ENCODE peak calls at places on chromosomes 5 and 9, in eight cellular contexts. Y is heart right ventricle; X is cardiac muscle cell; Z is heart left ventricle; I is tibial artery; G is lower lobe of right lung; H is naive thymus-derived CD4-positive, alpha-beta T cell; J is Panc1. K is an unnamed sample.

GRCh38 chr9:27367175-27367798 is 70.3 kb upstream of the EQTN start:
- DNase-seq in J (no peak), Z (no peak), I (no peak), X (no peak), G (no peak), Y (no peak), H (no peak), K (no peak)

GRCh38 chr9:128505414-128505765 is 871 bp downstream of the GLE1 start:
- DNase-seq in I (no peak), Z (no peak), G (no peak), X (peak; percentile 34), Y (no peak), J (no peak), H (no peak), K (no peak)

GRCh38 chr5:7856855-7857254 is 5.9 kb upstream of the CFAP90 start:
- DNase-seq in Z (peak; percentile 8), G (no peak), I (no peak), H (no peak), X (peak; percentile 75), Y (no peak), J (peak; percentile 12), K (no peak)

GRCh38 chr5:95823738-95824609 is 1.4 kb upstream of the GLRX start:
- DNase-seq in I (peak; percentile 80), X (peak; percentile 95), H (peak; percentile 81), Y (peak; percentile 53), J (peak; percentile 82), G (peak; percentile 75), Z (peak; percentile 69), K (no peak)

GRCh38 chr5:52132053-52132452 is 655.7 kb upstream of the ITGA1 start:
- DNase-seq in I (no peak), J (no peak), Z (no peak), H (no peak), Y (no peak), X (no peak), G (no peak), K (no peak)

GRCh38 chr9:136225748-136226679 is 19.6 kb downstream of the QSOX2 start:
- DNase-seq in Y (peak; percentile 44), G (peak; percentile 67), I (peak; percentile 35), H (peak; percentile 54), J (peak; percentile 46), Z (peak; percentile 35), X (peak; percentile 58), K (no peak)

GRCh38 chr5:14810941-14811573 is 60.5 kb downstream of the ANKH start:
- DNase-seq in H (no peak), Y (no peak), X (no peak), J (no peak), I (no peak), G (no peak), Z (no peak), K (no peak)

GRCh38 chr9:121369595-121370265 is at the start of gene STOM:
- DNase-seq in J (no peak), H (no peak), G (peak; percentile 88), X (peak; percentile 94), I (peak; percentile 91), Y (peak; percentile 92), Z (peak; percentile 89), K (peak; percentile 56)

GRCh38 chr9:69590241-69590640 is 81.9 kb downstream of the APBA1 start:
- DNase-seq in J (no peak), Z (no peak), G (no peak), Y (no peak), X (no peak), I (no peak), H (no peak), K (no peak)

GRCh38 chr9:112755675-112756074 is 5.1 kb downstream of the SNX30 start:
- DNase-seq in Y (no peak), I (no peak), Z (peak; percentile 13), H (no peak), J (no peak), G (no peak), X (peak; percentile 41), K (no peak)
- H3K4me3 ChIP-seq in Y (no peak overlapping the region), I (no peak overlapping the region), Z (no peak overlapping the region), H (no peak overlapping the region), J (no peak overlapping the region), G (no peak overlapping the region), X (no peak overlapping the region), K (no peak overlapping the region)

GRCh38 chr5:172897691-172898512 is 61.3 kb upstream of the RPL26L1 start:
- DNase-seq in Z (peak; percentile 38), X (peak; percentile 83), J (no peak), H (no peak), I (no peak), G (no peak), Y (no peak), K (peak; percentile 35)
- H3K36me3 ChIP-seq in Z (peaks cover 11% of the 10 kb centered on the region), X (peaks cover 3% of the 10 kb centered on the region), J (no peaks in the 10 kb centered on the region), H (no peaks in the 10 kb centered on the region), I (peaks cover 5% of the 10 kb centered on the region), G (peaks cover 44% of the 10 kb centered on the region), Y (no peaks in the 10 kb centered on the region), K (no peaks in the 10 kb centered on the region)

DNA sequence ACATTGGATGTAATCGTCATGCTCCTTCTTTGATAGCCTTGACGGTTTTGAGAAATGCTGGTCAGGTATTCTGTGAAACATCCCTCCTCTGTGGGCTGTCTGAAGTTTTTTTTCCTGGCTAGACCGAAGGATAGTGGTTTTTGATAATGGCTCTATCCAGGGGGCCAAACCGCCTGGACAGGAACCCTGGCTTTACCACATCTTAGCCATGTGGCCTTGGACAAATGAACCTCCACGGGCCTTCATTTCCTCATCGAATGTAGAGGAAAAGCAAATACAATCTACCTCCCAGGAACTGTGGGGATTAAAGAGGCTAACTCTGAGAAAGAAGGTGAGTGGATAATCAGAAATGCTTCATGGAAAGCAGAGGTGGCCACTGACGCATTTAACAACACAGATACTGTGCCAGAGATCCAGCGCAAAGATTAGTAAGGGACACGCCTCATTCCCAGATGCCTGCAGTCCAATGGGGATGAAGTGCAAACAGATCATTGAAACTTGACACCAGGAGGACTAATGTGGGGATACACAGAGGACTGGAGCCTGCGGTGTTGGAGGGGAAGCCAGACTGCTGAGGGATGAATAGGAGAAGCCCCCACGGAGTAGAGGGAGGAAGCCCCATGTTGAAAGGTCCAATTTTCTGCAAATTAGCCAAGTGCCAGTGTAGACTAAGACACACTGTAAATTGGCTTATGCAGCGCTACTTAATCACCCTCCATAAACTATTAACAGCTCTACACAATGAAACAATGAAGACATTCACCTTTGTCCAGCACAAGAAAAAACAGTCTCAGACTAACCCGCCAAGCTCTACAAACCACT is 41.6 kb downstream of the MYO10 start:
- DNase-seq in X (peak; percentile 55), J (peak; percentile 79), Y (no peak), Z (no peak), H (no peak), I (no peak), G (no peak), K (no peak)
- H3K4me1 ChIP-seq in X (peaks cover 35% of the 10 kb centered on the region), J (peaks cover 89% of the 10 kb centered on the region), Y (peaks cover 42% of the 10 kb centered on the region), Z (peaks cover 3% of the 10 kb centered on the region), H (no peaks in the 10 kb centered on the region), I (peaks cover 30% of the 10 kb centered on the region), G (peaks cover 49% of the 10 kb centered on the region), K (peaks cover 3% of the 10 kb centered on the region)

GRCh38 chr9:127159949-127160610 is 37.6 kb upstream of the ANGPTL2 start:
- DNase-seq in G (no peak), X (no peak), I (no peak), H (no peak), Z (peak; percentile 10), J (no peak), Y (no peak), K (no peak)

GRCh38 chr9:127162567-127163365 is 40.3 kb upstream of the ANGPTL2 start:
- DNase-seq in J (no peak), X (no peak), G (no peak), H (no peak), Z (peak; percentile 5), Y (no peak), I (no peak), K (no peak)

GRCh38 chr9:127163409-127163808 is 41.0 kb upstream of the ANGPTL2 start:
- DNase-seq in X (peak; percentile 77), Y (no peak), Z (no peak), I (no peak), J (no peak), H (no peak), G (no peak), K (no peak)

GRCh38 chr9:127161081-127161621 is 38.7 kb upstream of the ANGPTL2 start:
- DNase-seq in I (no peak), G (no peak), J (no peak), Y (no peak), X (no peak), H (no peak), Z (peak; percentile 2), K (no peak)

DNA sequence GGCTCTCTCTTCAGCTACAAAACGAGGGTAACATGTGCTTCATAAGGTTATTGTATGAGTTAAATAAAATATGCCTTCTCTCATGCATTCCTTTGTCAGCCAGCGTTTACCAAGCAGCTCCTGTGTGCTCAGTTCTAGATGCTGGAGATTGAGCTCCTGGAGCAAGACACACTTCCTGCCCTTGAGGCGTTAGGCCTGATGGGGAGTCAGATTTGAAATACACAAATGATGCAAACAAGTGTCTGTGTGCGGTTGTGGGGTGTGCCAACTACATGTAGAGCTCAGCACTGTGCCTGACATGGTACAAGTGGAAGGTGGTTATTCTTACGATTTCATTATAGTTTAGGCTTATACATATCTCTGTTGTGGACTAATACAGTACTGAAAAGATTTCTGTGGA is 39.6 kb upstream of the ANGPTL2 start:
- DNase-seq in G (no peak), I (no peak), H (no peak), X (no peak), J (no peak), Y (no peak), Z (peak; percentile 4), K (no peak)
- H3K4me3 ChIP-seq in G (no peak overlapping the region), I (no peak overlapping the region), H (no peak overlapping the region), X (no peak overlapping the region), J (no peak overlapping the region), Y (no peak overlapping the region), Z (no peak overlapping the region), K (no peak overlapping the region)

GRCh38 chr9:129919836-129920235 is 84.6 kb downstream of the USP20 start:
- DNase-seq in Z (no peak), G (no peak), X (no peak), Y (no peak), H (no peak), J (no peak), I (no peak), K (no peak)

GRCh38 chr9:129923589-129923988 is 88.3 kb downstream of the USP20 start:
- DNase-seq in H (no peak), J (no peak), I (no peak), G (no peak), Z (no peak), Y (no peak), X (no peak), K (no peak)

GRCh38 chr9:129916707-129917106 is 81.4 kb downstream of the USP20 start:
- DNase-seq in H (no peak), Z (no peak), G (no peak), J (no peak), I (no peak), Y (no peak), X (no peak), K (no peak)

GRCh38 chr9:129918296-129918950 is 83.2 kb downstream of the USP20 start:
- DNase-seq in J (no peak), Y (no peak), I (no peak), H (no peak), X (no peak), G (no peak), Z (no peak), K (no peak)

DNA sequence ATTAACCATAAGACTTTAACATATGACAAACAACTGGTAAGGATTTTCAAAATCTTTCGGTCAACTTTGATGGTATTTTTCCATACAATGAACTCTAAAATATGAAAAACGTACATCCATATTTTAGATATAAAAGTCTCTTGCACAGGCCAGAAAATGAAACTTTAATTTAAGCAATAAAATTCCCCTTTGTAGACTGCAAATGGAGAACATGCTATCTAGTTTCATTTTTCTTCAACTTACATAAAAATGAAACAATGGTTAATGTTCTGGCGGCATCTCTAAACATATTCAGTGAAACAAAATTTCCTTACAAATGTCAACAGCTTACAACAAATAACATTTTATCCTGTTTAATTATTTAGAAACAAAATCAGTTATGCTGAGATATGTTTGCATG is 84.0 kb downstream of the USP20 start:
- DNase-seq in G (no peak), J (no peak), H (no peak), Y (no peak), X (no peak), Z (no peak), I (no peak), K (no peak)
- H3K36me3 ChIP-seq in G (peaks cover 37% of the 10 kb centered on the region), J (peaks cover 2% of the 10 kb centered on the region), H (peaks cover 20% of the 10 kb centered on the region), Y (no peaks in the 10 kb centered on the region), X (peaks cover 5% of the 10 kb centered on the region), Z (peaks cover 72% of the 10 kb centered on the region), I (peaks cover 41% of the 10 kb centered on the region), K (peaks cover 6% of the 10 kb centered on the region)